ENCODE peak calls at places on chromosome 11, in six cellular contexts. G is HepG2, Q is H1, P is GM12891, S is GM12878, D is K562. B is an unnamed sample.

GRCh38 chr11:64746486-64746885 is 2.5 kb upstream of the RASGRP2 start:
- DNase-seq in G (no peak), Q (no peak), P (no peak), S (no peak), D (no peak), B (no peak)

GRCh38 chr11:77113382-77114088 is 10.9 kb downstream of the OMP start:
- DNase-seq in G (no peak), Q (peak), P (peak), S (no peak), D (peak), B (no peak)

GRCh38 chr11:1782831-1783724 is 19.4 kb upstream of the CTSD start:
- DNase-seq in G (no peak), Q (no peak), P (no peak), S (no peak), D (no peak), B (no peak)

GRCh38 chr11:73159981-73160777 is 18.1 kb upstream of the FCHSD2 start:
- DNase-seq in G (no peak), Q (no peak), P (no peak), S (no peak), D (no peak), B (no peak)

GRCh38 chr11:86438685-86439084 is 64.0 kb downstream of the CCDC81 start:
- DNase-seq in G (no peak), Q (no peak), P (no peak), S (no peak), D (no peak), B (no peak)

GRCh38 chr11:120063686-120064340 is 74.1 kb downstream of the TRIM29 start:
- DNase-seq in G (no peak), Q (peak), P (no peak), S (no peak), D (no peak), B (no peak)

GRCh38 chr11:119206512-119207299 is 567 bp downstream of the CBL start:
- DNase-seq in G (no peak), Q (peak), P (no peak), S (no peak), D (peak), B (peak)

GRCh38 chr11:94968334-94968958 is 4.9 kb downstream of the CWC15 start:
- DNase-seq in G (peak), Q (no peak), P (no peak), S (no peak), D (no peak), B (no peak)

GRCh38 chr11:95705485-95706124 is 84.0 kb downstream of the FAM76B start:
- DNase-seq in G (peak), Q (peak), P (no peak), S (no peak), D (peak), B (peak)

GRCh38 chr11:57568330-57568766 is 876 bp upstream of the UBE2L6 start:
- DNase-seq in G (peak), Q (peak), P (no peak), S (peak), D (no peak), B (no peak)

GRCh38 chr11:77619576-77620198 is 17.9 kb downstream of the CLNS1A start:
- DNase-seq in G (peak), Q (no peak), P (no peak), S (peak), D (no peak), B (no peak)

GRCh38 chr11:46336781-46337180 is 10.5 kb upstream of the DGKZ start:
- DNase-seq in G (no peak), Q (no peak), P (no peak), S (no peak), D (peak), B (no peak)

GRCh38 chr11:117700551-117700950 is 96.5 kb downstream of the DSCAML1 start:
- DNase-seq in G (no peak), Q (no peak), P (no peak), S (no peak), D (no peak), B (no peak)

GRCh38 chr11:128271401-128271800 is 316.0 kb downstream of the ETS1 start:
- DNase-seq in G (no peak), Q (no peak), P (no peak), S (no peak), D (no peak), B (no peak)

GRCh38 chr11:88709567-88709966 is 356.2 kb downstream of the GRM5 start:
- DNase-seq in G (no peak), Q (no peak), P (no peak), S (no peak), D (no peak), B (no peak)

GRCh38 chr11:38460901-38461300 is 1862.9 kb upstream of the RAG2 start:
- DNase-seq in G (no peak), Q (no peak), P (no peak), S (no peak), D (no peak), B (no peak)

GRCh38 chr11:30800904-30801303 is 214.8 kb upstream of the MPPED2 start:
- DNase-seq in G (no peak), Q (no peak), P (no peak), S (no peak), D (no peak), B (no peak)

GRCh38 chr11:12129227-12129626 is 18.8 kb downstream of the MICAL2 start:
- DNase-seq in G (no peak), Q (no peak), P (no peak), S (no peak), D (no peak), B (no peak)

GRCh38 chr11:73137942-73138274 is 4.2 kb downstream of the FCHSD2 start:
- DNase-seq in G (no peak), Q (no peak), P (no peak), S (no peak), D (no peak), B (no peak)

GRCh38 chr11:47189100-47189834 is 3.0 kb upstream of the PACSIN3 start:
- DNase-seq in G (peak), Q (no peak), P (no peak), S (no peak), D (no peak), B (no peak)

GRCh38 chr11:74434528-74434927 is 32.8 kb downstream of the KCNE3 start:
- DNase-seq in G (no peak), Q (no peak), P (no peak), S (no peak), D (no peak), B (no peak)

GRCh38 chr11:85886089-85887056 is 31.2 kb downstream of the CCDC83 start:
- DNase-seq in G (no peak), Q (no peak), P (no peak), S (no peak), D (no peak), B (no peak)

GRCh38 chr11:116312560-116313340 is 460.0 kb downstream of the BUD13 start:
- DNase-seq in G (no peak), Q (peak), P (no peak), S (no peak), D (no peak), B (no peak)

GRCh38 chr11:30983143-30983542 is 386.4 kb downstream of the DCDC1 start:
- DNase-seq in G (no peak), Q (no peak), P (no peak), S (no peak), D (no peak), B (no peak)

GRCh38 chr11:130159657-130160459 is at the start of gene ST14:
- DNase-seq in G (no peak), Q (peak), P (no peak), S (no peak), D (no peak), B (peak)

GRCh38 chr11:109788969-109789490 is 304.2 kb upstream of the ZC3H12C start:
- DNase-seq in G (no peak), Q (no peak), P (no peak), S (no peak), D (no peak), B (no peak)

GRCh38 chr11:13105237-13105844 is 96.2 kb downstream of the RASSF10 start:
- DNase-seq in G (no peak), Q (no peak), P (no peak), S (no peak), D (peak), B (no peak)

GRCh38 chr11:32435152-32435480 is 223 bp downstream of the WT1 start:
- DNase-seq in G (no peak), Q (peak), P (no peak), S (no peak), D (no peak), B (no peak)

GRCh38 chr11:11157201-11157600 is 195.8 kb downstream of the CSNK2A3 start:
- DNase-seq in G (peak), Q (no peak), P (peak), S (no peak), D (peak), B (no peak)

GRCh38 chr11:92941676-92942571 is 27.5 kb upstream of the MTNR1B start:
- DNase-seq in G (peak), Q (no peak), P (peak), S (no peak), D (peak), B (peak)

GRCh38 chr11:19453893-19454292 is 213.1 kb upstream of the E2F8 start:
- DNase-seq in G (no peak), Q (no peak), P (no peak), S (no peak), D (no peak), B (no peak)

GRCh38 chr11:6693342-6694228 is 10.4 kb upstream of the MRPL17 start:
- DNase-seq in G (no peak), Q (no peak), P (no peak), S (no peak), D (no peak), B (no peak)

GRCh38 chr11:87477321-87477720 is 439.6 kb downstream of the TMEM135 start:
- DNase-seq in G (no peak), Q (no peak), P (no peak), S (no peak), D (no peak), B (no peak)

GRCh38 chr11:440065-441042 is 1.5 kb downstream of the ANO9 start:
- DNase-seq in G (peak), Q (no peak), P (no peak), S (no peak), D (peak), B (no peak)

GRCh38 chr11:94424662-94425061 is 23.4 kb upstream of the GPR83 start:
- DNase-seq in G (no peak), Q (no peak), P (no peak), S (no peak), D (no peak), B (no peak)

GRCh38 chr11:12189543-12190235 is 79.3 kb downstream of the MICAL2 start:
- DNase-seq in G (no peak), Q (no peak), P (no peak), S (no peak), D (no peak), B (no peak)

GRCh38 chr11:9057032-9057431 is 34.4 kb downstream of the SCUBE2 start:
- DNase-seq in G (no peak), Q (no peak), P (no peak), S (no peak), D (no peak), B (no peak)

GRCh38 chr11:9057888-9058287 is 33.5 kb downstream of the SCUBE2 start:
- DNase-seq in G (no peak), Q (peak), P (no peak), S (no peak), D (no peak), B (no peak)

GRCh38 chr11:9056467-9056866 is 34.9 kb downstream of the SCUBE2 start:
- DNase-seq in G (no peak), Q (no peak), P (no peak), S (no peak), D (no peak), B (no peak)

GRCh38 chr11:9061807-9062206 is 29.6 kb downstream of the SCUBE2 start:
- DNase-seq in G (no peak), Q (no peak), P (no peak), S (no peak), D (no peak), B (no peak)

GRCh38 chr11:9060700-9061111 is 30.7 kb downstream of the SCUBE2 start:
- DNase-seq in G (peak), Q (no peak), P (peak), S (peak), D (peak), B (peak)
- TF ChIP-seq TAF1 in G (no peak), Q (no peak), P (no peak), S (no peak), D (no peak), B (no peak)

DNA sequence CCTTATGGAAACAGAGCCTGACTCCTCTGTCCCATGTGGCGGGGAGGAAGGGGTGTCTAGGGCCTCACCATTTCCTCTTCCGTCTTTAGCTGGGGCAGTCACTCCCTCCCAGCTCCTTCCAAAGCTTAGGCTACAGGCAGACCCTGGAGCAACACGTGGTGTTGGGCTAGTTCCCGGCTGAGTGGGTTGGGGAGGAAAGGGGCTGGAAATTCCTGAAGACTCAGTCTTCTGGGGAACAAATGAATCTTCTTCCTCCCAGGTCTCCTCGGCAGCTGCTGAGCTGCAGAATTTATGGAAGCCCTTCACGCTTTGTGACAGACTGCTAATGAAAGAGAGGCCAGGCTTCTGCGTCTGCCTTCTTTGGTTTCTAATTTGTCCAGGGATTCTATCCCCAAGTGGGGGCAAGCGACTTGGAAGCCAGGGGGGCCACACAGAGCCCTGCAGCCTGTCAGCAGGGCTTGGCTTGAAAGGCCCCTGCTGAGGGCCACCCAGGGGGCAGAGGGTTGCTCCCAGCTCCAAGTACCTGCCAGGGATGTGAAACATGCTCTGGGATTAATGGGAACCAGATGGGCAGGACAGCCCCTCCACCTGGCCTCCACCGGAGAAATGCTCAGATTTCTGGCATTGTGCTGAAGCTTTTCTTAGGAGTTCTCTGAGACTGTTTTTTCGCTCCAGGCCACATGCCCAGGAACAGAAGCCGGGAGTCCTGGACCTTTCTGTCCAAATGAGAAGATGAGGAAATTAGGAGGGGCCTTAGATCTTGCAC is 123.1 kb downstream of the PKNOX2 start:
- DNase-seq in G (no peak), Q (no peak), P (no peak), S (no peak), D (no peak), B (no peak)
- TF ChIP-seq TAF1 in G (no peak), Q (no peak), P (no peak), S (no peak), D (no peak), B (no peak)

DNA sequence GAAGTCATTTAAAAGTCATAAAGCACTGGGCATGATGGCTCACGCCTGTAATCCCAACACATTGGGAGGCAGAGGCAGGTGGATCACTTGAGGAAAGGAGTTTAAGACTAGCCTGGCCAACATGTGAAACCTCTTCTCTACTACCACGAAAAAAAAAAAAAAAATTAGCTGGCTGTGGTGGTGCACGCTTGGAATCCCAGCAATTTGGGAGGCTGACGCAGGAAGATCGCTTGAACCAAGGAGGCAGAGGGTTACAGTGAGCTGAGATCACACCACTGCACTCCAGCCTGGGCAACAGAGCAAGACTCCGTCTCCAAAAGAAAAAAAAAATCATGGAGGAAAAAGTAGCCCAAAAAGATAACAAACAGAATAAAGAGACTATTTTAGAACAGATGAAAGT is 42.2 kb downstream of the NUP98 start:
- DNase-seq in G (no peak), Q (no peak), P (no peak), S (no peak), D (no peak), B (no peak)
- TF ChIP-seq TAF1 in G (no peak), Q (no peak), P (no peak), S (no peak), D (no peak), B (no peak)

DNA sequence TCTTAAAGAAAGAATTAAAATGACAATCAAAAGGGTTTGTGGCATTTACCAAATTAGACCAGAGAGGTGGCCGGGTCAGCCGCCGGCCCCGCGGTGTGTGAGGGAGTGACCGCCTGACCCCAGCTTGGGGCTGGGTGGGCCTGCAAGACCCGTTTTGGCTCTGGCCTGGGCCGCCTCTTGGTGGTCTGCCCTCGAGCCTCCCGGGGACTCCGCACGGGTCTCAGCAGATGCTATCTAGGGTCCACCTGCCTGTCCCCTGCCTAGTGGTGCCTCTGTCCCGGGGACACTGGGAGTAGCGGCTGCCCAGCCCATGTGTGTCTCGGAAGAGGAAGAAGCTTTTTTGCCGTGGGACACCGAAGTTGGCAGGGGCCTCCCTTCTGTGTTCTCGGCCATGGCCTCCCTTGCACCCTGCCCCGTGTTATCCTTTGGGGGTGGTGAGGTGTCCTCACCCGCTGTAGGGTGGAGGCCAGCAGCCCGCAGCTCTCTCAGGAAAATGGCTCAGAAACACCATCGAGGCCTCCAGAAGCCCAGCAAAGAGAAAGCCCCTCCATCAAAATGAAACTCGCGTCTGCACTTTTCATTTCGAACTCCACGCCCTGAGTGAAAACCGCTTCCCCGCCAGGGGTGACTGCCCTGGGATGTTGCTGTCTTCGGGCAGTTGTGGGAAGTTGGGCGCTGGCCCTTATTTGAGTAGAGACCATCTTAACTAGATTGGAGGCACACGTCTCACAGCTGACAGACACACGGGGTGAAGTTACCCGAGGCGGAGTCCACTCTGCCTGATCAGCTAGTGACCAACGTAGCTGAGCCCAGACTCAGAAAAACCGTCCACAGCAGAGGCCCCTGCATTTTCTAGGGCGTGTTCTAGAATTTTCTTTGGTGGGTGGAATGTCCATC is 8.0 kb downstream of the CCND1 start:
- DNase-seq in G (no peak), Q (no peak), P (no peak), S (no peak), D (no peak), B (no peak)
- TF ChIP-seq TAF1 in G (no peak), Q (no peak), P (no peak), S (no peak), D (no peak), B (no peak)

GRCh38 chr11:106551744-106552671 is 466.3 kb downstream of the GUCY1A2 start:
- DNase-seq in G (no peak), Q (no peak), P (no peak), S (no peak), D (no peak), B (no peak)

GRCh38 chr11:106553304-106553703 is 465.0 kb downstream of the GUCY1A2 start:
- DNase-seq in G (no peak), Q (no peak), P (no peak), S (no peak), D (no peak), B (no peak)

GRCh38 chr11:106552694-106553203 is 465.5 kb downstream of the GUCY1A2 start:
- DNase-seq in G (peak), Q (no peak), P (no peak), S (no peak), D (no peak), B (no peak)
- TF ChIP-seq TAF1 in G (no peak), Q (no peak), P (no peak), S (no peak), D (no peak), B (no peak)

B was measured in GM12892.